ENCODE peak calls at places on chromosomes 12 and 14, in five cellular contexts. One of them, this sample, is unnamed.

GRCh38 chr12:123867141-123867540 is 105.0 kb downstream of the DNAH10 start:
- DNase-seq in PC-3: no peak
- DNase-seq in fibroblast of the conjunctiva: no peak
- DNase-seq in fibroblast of pulmonary artery: no peak
- DNase-seq in astrocyte of the cerebellum: no peak
- DNase-seq in this sample: no peak

GRCh38 chr12:27330846-27331245 is 1.8 kb upstream of the BMAL2 start:
- DNase-seq in fibroblast of the conjunctiva: no peak
- DNase-seq in astrocyte of the cerebellum: no peak
- DNase-seq in PC-3: peak; percentile 77
- DNase-seq in fibroblast of pulmonary artery: peak; percentile 31
- DNase-seq in this sample: no peak

GRCh38 chr14:99604766-99605298 is 825 bp upstream of the CCDC85C start:
- DNase-seq in fibroblast of pulmonary artery: peak; percentile 36
- DNase-seq in astrocyte of the cerebellum: no peak
- DNase-seq in PC-3: peak; percentile 36
- DNase-seq in fibroblast of the conjunctiva: no peak
- DNase-seq in this sample: no peak

GRCh38 chr12:88371416-88372183 is 208.7 kb downstream of the KITLG start:
- DNase-seq in PC-3: peak; percentile 9
- DNase-seq in fibroblast of the conjunctiva: peak; percentile 72
- DNase-seq in fibroblast of pulmonary artery: peak; percentile 31
- DNase-seq in astrocyte of the cerebellum: no peak
- DNase-seq in this sample: no peak

GRCh38 chr14:75715926-75716780 is 55.1 kb downstream of the TTLL5 start:
- DNase-seq in fibroblast of the conjunctiva: peak; percentile 31
- DNase-seq in astrocyte of the cerebellum: no peak
- DNase-seq in fibroblast of pulmonary artery: no peak
- DNase-seq in PC-3: peak; percentile 80
- DNase-seq in this sample: no peak

GRCh38 chr12:99137124-99137845 is 492.2 kb downstream of the APAF1 start:
- DNase-seq in astrocyte of the cerebellum: no peak
- DNase-seq in fibroblast of pulmonary artery: no peak
- DNase-seq in fibroblast of the conjunctiva: no peak
- DNase-seq in PC-3: no peak
- DNase-seq in this sample: no peak

GRCh38 chr12:84912191-84913142 is at the start of gene SLC6A15:
- DNase-seq in fibroblast of pulmonary artery: peak; percentile 89
- DNase-seq in astrocyte of the cerebellum: peak; percentile 58
- DNase-seq in fibroblast of the conjunctiva: peak; percentile 89
- DNase-seq in PC-3: no peak
- DNase-seq in this sample: peak; percentile 49

GRCh38 chr12:22255097-22255496 is 79.4 kb downstream of the ST8SIA1 start:
- DNase-seq in fibroblast of the conjunctiva: no peak
- DNase-seq in fibroblast of pulmonary artery: no peak
- DNase-seq in astrocyte of the cerebellum: peak; percentile 35
- DNase-seq in PC-3: no peak
- DNase-seq in this sample: no peak

GRCh38 chr12:98208846-98209245 is 306.5 kb upstream of the TMPO start:
- DNase-seq in fibroblast of the conjunctiva: no peak
- DNase-seq in PC-3: no peak
- DNase-seq in astrocyte of the cerebellum: no peak
- DNase-seq in fibroblast of pulmonary artery: no peak
- DNase-seq in this sample: no peak

GRCh38 chr14:30445394-30445793 is 113.6 kb upstream of the G2E3 start:
- DNase-seq in PC-3: peak; percentile 15
- DNase-seq in fibroblast of pulmonary artery: no peak
- DNase-seq in astrocyte of the cerebellum: no peak
- DNase-seq in fibroblast of the conjunctiva: no peak
- DNase-seq in this sample: no peak

GRCh38 chr14:33791971-33792370 is 158.9 kb downstream of the EGLN3 start:
- DNase-seq in fibroblast of the conjunctiva: no peak
- DNase-seq in PC-3: no peak
- DNase-seq in astrocyte of the cerebellum: no peak
- DNase-seq in fibroblast of pulmonary artery: no peak
- DNase-seq in this sample: no peak

GRCh38 chr12:102573237-102573636 is 92.9 kb upstream of the IGF1 start:
- DNase-seq in astrocyte of the cerebellum: no peak
- DNase-seq in fibroblast of pulmonary artery: no peak
- DNase-seq in fibroblast of the conjunctiva: no peak
- DNase-seq in PC-3: no peak
- DNase-seq in this sample: no peak

GRCh38 chr12:105198961-105199360 is 37.0 kb downstream of the APPL2 start:
- DNase-seq in fibroblast of the conjunctiva: no peak
- DNase-seq in PC-3: no peak
- DNase-seq in fibroblast of pulmonary artery: no peak
- DNase-seq in astrocyte of the cerebellum: no peak
- DNase-seq in this sample: no peak

GRCh38 chr14:63045234-63045611 is at the start of gene KCNH5:
- DNase-seq in astrocyte of the cerebellum: no peak
- DNase-seq in fibroblast of pulmonary artery: peak; percentile 50
- DNase-seq in fibroblast of the conjunctiva: no peak
- DNase-seq in PC-3: peak; percentile 22
- DNase-seq in this sample: no peak

GRCh38 chr12:46197876-46198275 is 71.0 kb downstream of the SLC38A1 start:
- DNase-seq in astrocyte of the cerebellum: no peak
- DNase-seq in PC-3: no peak
- DNase-seq in fibroblast of the conjunctiva: no peak
- DNase-seq in fibroblast of pulmonary artery: no peak
- DNase-seq in this sample: no peak